ENCODE peak calls at places on chromosomes 16 and 17, in nine cellular contexts. H is naive B cell; Z is K562; B is skeletal muscle cell; L is ACHN; F is NCI-H1092 treated with DMSO at 0.1 percent for 48 hours; J is left cardiac atrium; N is Peyer's patch; G is activated CD4-positive, alpha-beta T cell treated with anti-CD3 and anti-CD28 coated beads, Interleukin-2, amount 10 ng/mL, durations not matched to agents 7 days and 5 days. M is an unnamed sample.

GRCh38 chr17:61460796-61461585 is 8.8 kb downstream of the TBX4 start:
- DNase-seq in H (no peak), Z (no peak), B (no peak), L (no peak), F (no peak), J (no peak), N (no peak), G (no peak), M (no peak)

GRCh38 chr16:85716016-85716679 is 27.4 kb upstream of the GINS2 start:
- DNase-seq in H (no peak), Z (no peak), B (no peak), L (no peak), F (no peak), J (no peak), N (no peak), G (no peak), M (no peak)

GRCh38 chr17:81309140-81309858 is 14.2 kb upstream of the SLC38A10 start:
- DNase-seq in H (peak; percentile 25), Z (peak; percentile 95), B (no peak), L (peak; percentile 77), F (no peak), J (peak; percentile 95), N (peak; percentile 43), G (peak; percentile 34), M (peak; percentile 54)

GRCh38 chr17:79793924-79794304 is 3.0 kb downstream of the CBX8 start:
- DNase-seq in H (no peak), Z (no peak), B (no peak), L (no peak), F (no peak), J (no peak), N (no peak), G (no peak), M (no peak)

GRCh38 chr17:57442914-57443571 is 186.7 kb downstream of the MSI2 start:
- DNase-seq in H (peak; percentile 40), Z (no peak), B (no peak), L (no peak), F (peak; percentile 46), J (peak; percentile 59), N (peak; percentile 57), G (peak; percentile 51), M (no peak)

GRCh38 chr17:19867094-19867653 is 562 bp downstream of the ULK2 start:
- DNase-seq in H (peak; percentile 14), Z (no peak), B (peak; percentile 17), L (peak; percentile 66), F (no peak), J (peak; percentile 75), N (peak; percentile 61), G (peak; percentile 52), M (peak; percentile 54)

GRCh38 chr17:39357488-39357887 is 43.9 kb downstream of the FBXL20 start:
- DNase-seq in H (no peak), Z (no peak), B (no peak), L (no peak), F (no peak), J (no peak), N (no peak), G (no peak), M (no peak)

GRCh38 chr16:55999683-56000082 is 124.5 kb upstream of the CES5A start:
- DNase-seq in H (no peak), Z (no peak), B (no peak), L (no peak), F (no peak), J (no peak), N (no peak), G (no peak), M (no peak)

GRCh38 chr16:48899500-48899899 is 289.5 kb upstream of the N4BP1 start:
- DNase-seq in H (no peak), Z (no peak), B (no peak), L (no peak), F (no peak), J (no peak), N (no peak), G (no peak), M (no peak)

GRCh38 chr16:68503334-68503733 is 35.8 kb upstream of the ZFP90 start:
- DNase-seq in H (no peak), Z (no peak), B (no peak), L (no peak), F (no peak), J (no peak), N (no peak), G (no peak), M (no peak)

GRCh38 chr17:48522031-48522593 is 8.7 kb downstream of the HOXB1 start:
- DNase-seq in H (no peak), Z (peak; percentile 94), B (no peak), L (no peak), F (peak; percentile 91), J (no peak), N (no peak), G (no peak), M (no peak)

GRCh38 chr17:9401434-9401833 is 174.2 kb downstream of the STX8 start:
- DNase-seq in H (no peak), Z (no peak), B (peak; percentile 52), L (no peak), F (no peak), J (no peak), N (no peak), G (no peak), M (no peak)

GRCh38 chr16:86211265-86211664 is 299.1 kb upstream of the FOXF1 start:
- DNase-seq in H (no peak), Z (no peak), B (no peak), L (no peak), F (no peak), J (no peak), N (no peak), G (no peak), M (no peak)

GRCh38 chr16:30449116-30449435 is 3.4 kb upstream of the SEPHS2 start:
- DNase-seq in H (no peak), Z (no peak), B (no peak), L (no peak), F (no peak), J (no peak), N (no peak), G (no peak), M (no peak)

GRCh38 chr16:3152022-3152272 is 17.1 kb downstream of the ZNF213 start:
- DNase-seq in H (no peak), Z (no peak), B (no peak), L (no peak), F (no peak), J (peak; percentile 30), N (no peak), G (peak; percentile 26), M (no peak)

GRCh38 chr17:15290605-15291004 is 25.5 kb upstream of the PMP22 start:
- DNase-seq in H (no peak), Z (no peak), B (no peak), L (no peak), F (no peak), J (no peak), N (no peak), G (no peak), M (no peak)

GRCh38 chr17:49227436-49228261 is 2.9 kb downstream of the PHOSPHO1 start:
- DNase-seq in H (peak; percentile 72), Z (peak; percentile 82), B (peak; percentile 5), L (peak; percentile 70), F (peak; percentile 49), J (peak; percentile 83), N (peak; percentile 81), G (peak; percentile 85), M (peak; percentile 66)

GRCh38 chr17:66165537-66166123 is 26.3 kb downstream of the CEP112 start:
- DNase-seq in H (peak; percentile 21), Z (peak; percentile 61), B (peak; percentile 20), L (peak; percentile 62), F (peak; percentile 30), J (no peak), N (no peak), G (peak; percentile 44), M (peak; percentile 38)

GRCh38 chr16:4783951-4784336 is 4.2 kb downstream of the SEPTIN12 start:
- DNase-seq in H (no peak), Z (no peak), B (no peak), L (no peak), F (no peak), J (no peak), N (no peak), G (no peak), M (no peak)

GRCh38 chr17:44607836-44608690 is 48.2 kb upstream of the MEIOC start:
- DNase-seq in H (no peak), Z (no peak), B (peak; percentile 22), L (no peak), F (peak; percentile 92), J (no peak), N (no peak), G (no peak), M (no peak)

GRCh38 chr17:11618861-11619566 is 20.7 kb downstream of the DNAH9 start:
- DNase-seq in H (no peak), Z (no peak), B (no peak), L (no peak), F (no peak), J (peak; percentile 45), N (no peak), G (no peak), M (no peak)

GRCh38 chr17:65656390-65657250 is 95.2 kb upstream of the AXIN2 start:
- DNase-seq in H (no peak), Z (no peak), B (no peak), L (no peak), F (no peak), J (no peak), N (no peak), G (no peak), M (no peak)

GRCh38 chr16:2016407-2016922 is 3.1 kb upstream of the NPW start:
- DNase-seq in H (no peak), Z (no peak), B (no peak), L (no peak), F (peak; percentile 13), J (peak; percentile 24), N (no peak), G (no peak), M (no peak)

GRCh38 chr16:88691129-88691813 is 5.0 kb upstream of the SNAI3 start:
- DNase-seq in H (no peak), Z (no peak), B (no peak), L (no peak), F (no peak), J (no peak), N (no peak), G (no peak), M (no peak)

GRCh38 chr17:41352597-41353366 is 2.2 kb upstream of the KRT33A start:
- DNase-seq in H (no peak), Z (no peak), B (no peak), L (no peak), F (no peak), J (no peak), N (no peak), G (no peak), M (no peak)

GRCh38 chr16:30491744-30492308 is 19.3 kb downstream of the ITGAL start:
- DNase-seq in H (no peak), Z (peak; percentile 90), B (peak; percentile 47), L (peak; percentile 76), F (no peak), J (no peak), N (no peak), G (peak; percentile 20), M (no peak)

GRCh38 chr17:29614345-29615047 is 8.2 kb downstream of the CORO6 start:
- DNase-seq in H (no peak), Z (no peak), B (no peak), L (no peak), F (no peak), J (no peak), N (no peak), G (no peak), M (no peak)

GRCh38 chr17:81726004-81726403 is 13.9 kb downstream of the SLC25A10 start:
- DNase-seq in H (no peak), Z (no peak), B (no peak), L (no peak), F (no peak), J (no peak), N (no peak), G (no peak), M (no peak)

GRCh38 chr16:2584742-2585650 is 47.2 kb downstream of the PDPK1 start:
- DNase-seq in H (no peak), Z (no peak), B (no peak), L (no peak), F (peak; percentile 53), J (peak; percentile 32), N (no peak), G (peak; percentile 3), M (no peak)

GRCh38 chr16:52624891-52625290 is 77.9 kb upstream of the TOX3 start:
- DNase-seq in H (no peak), Z (no peak), B (no peak), L (no peak), F (no peak), J (no peak), N (no peak), G (no peak), M (no peak)

M was measured in neuronal stem cell.